ENCODE peak calls at places on chromosomes 4 and X, in ten cellular contexts. S is uterus, X is ovary, A is right lobe of liver, I is heart left ventricle, U is transverse colon, M is IMR-90, P is stomach, K is GM12878, C is A549. H is an unnamed sample.

GRCh38 chr4:124833831-124834505 is 121.4 kb upstream of the ANKRD50 start:
- DNase-seq in S (no peak), X (no peak), A (no peak), I (no peak), U (no peak), M (no peak), P (no peak), K (no peak), C (no peak), H (no peak)

GRCh38 chr4:119733431-119733830 is 104.8 kb upstream of the PDE5A start:
- DNase-seq in S (no peak), X (no peak), A (no peak), I (no peak), U (no peak), M (peak), P (no peak), K (no peak), C (no peak), H (no peak)

GRCh38 chr4:105060628-105061027 is 86.0 kb upstream of the TET2 start:
- DNase-seq in S (no peak), X (no peak), A (no peak), I (no peak), U (no peak), M (peak), P (no peak), K (peak), C (no peak), H (no peak)

GRCh38 chr4:144948009-144948408 is 150.0 kb downstream of the ANAPC10 start:
- DNase-seq in S (no peak), X (no peak), A (no peak), I (no peak), U (no peak), M (no peak), P (no peak), K (no peak), C (no peak), H (no peak)

GRCh38 chr4:114474401-114474800 is 124.2 kb upstream of the UGT8 start:
- DNase-seq in S (no peak), X (no peak), A (no peak), I (no peak), U (no peak), M (no peak), P (no peak), K (no peak), C (no peak), H (no peak)

GRCh38 chrX:2463973-2464676 is 36.7 kb downstream of the DHRSX start:
- DNase-seq in S (no peak), X (no peak), A (no peak), I (no peak), U (no peak), M (no peak), P (no peak), K (no peak), C (peak), H (no peak)

GRCh38 chrX:15505104-15505503 is 4.5 kb downstream of the BMX start:
- DNase-seq in S (no peak), X (no peak), A (no peak), I (no peak), U (no peak), M (no peak), P (no peak), K (no peak), C (no peak), H (no peak)

GRCh38 chr4:126899382-126899801 is 733.4 kb upstream of the INTU start:
- DNase-seq in S (no peak), X (no peak), A (no peak), I (peak), U (no peak), M (peak), P (no peak), K (no peak), C (no peak), H (peak)

GRCh38 chr4:81507530-81507929 is 35.8 kb upstream of the RASGEF1B start:
- DNase-seq in S (no peak), X (no peak), A (no peak), I (no peak), U (no peak), M (no peak), P (no peak), K (no peak), C (no peak), H (no peak)

GRCh38 chr4:52507774-52508173 is 151.3 kb downstream of the USP46 start:
- DNase-seq in S (peak), X (peak), A (no peak), I (peak), U (no peak), M (no peak), P (no peak), K (no peak), C (no peak), H (peak)

GRCh38 chrX:114097866-114098265 is 486.0 kb upstream of the HTR2C start:
- DNase-seq in S (no peak), X (no peak), A (no peak), I (no peak), U (no peak), M (no peak), P (no peak), K (no peak), C (no peak), H (no peak)

GRCh38 chr4:183887351-183887750 is 17.8 kb upstream of the STOX2 start:
- DNase-seq in S (no peak), X (no peak), A (no peak), I (no peak), U (no peak), M (no peak), P (no peak), K (no peak), C (no peak), H (no peak)

GRCh38 chr4:98185279-98185678 is 42.0 kb upstream of the STPG2 start:
- DNase-seq in S (no peak), X (no peak), A (no peak), I (no peak), U (no peak), M (no peak), P (no peak), K (no peak), C (no peak), H (no peak)

GRCh38 chrX:134551365-134552095 is 91.6 kb downstream of the HPRT1 start:
- DNase-seq in S (no peak), X (no peak), A (no peak), I (no peak), U (no peak), M (peak), P (no peak), K (no peak), C (no peak), H (no peak)

GRCh38 chrX:123060986-123061385 is 123.1 kb upstream of the GRIA3 start:
- DNase-seq in S (no peak), X (no peak), A (no peak), I (no peak), U (no peak), M (no peak), P (no peak), K (no peak), C (no peak), H (no peak)

GRCh38 chr4:147769386-147769785 is 37.5 kb downstream of the ARHGAP10 start:
- DNase-seq in S (no peak), X (no peak), A (no peak), I (no peak), U (no peak), M (no peak), P (no peak), K (no peak), C (no peak), H (no peak)

GRCh38 chr4:20418865-20419451 is 167.3 kb downstream of the SLIT2 start:
- DNase-seq in S (no peak), X (no peak), A (no peak), I (no peak), U (no peak), M (peak), P (no peak), K (peak), C (peak), H (no peak)

GRCh38 chrX:118872102-118872566 is 48.5 kb downstream of the ZCCHC12 start:
- DNase-seq in S (no peak), X (no peak), A (peak), I (peak), U (peak), M (no peak), P (peak), K (no peak), C (no peak), H (peak)

GRCh38 chrX:96985046-96985445 is 101.3 kb downstream of the RPA4 start:
- DNase-seq in S (no peak), X (no peak), A (no peak), I (no peak), U (no peak), M (peak), P (no peak), K (no peak), C (no peak), H (no peak)

GRCh38 chrX:7218321-7219152 is 70.6 kb upstream of the PUDP start:
- DNase-seq in S (no peak), X (no peak), A (no peak), I (no peak), U (no peak), M (no peak), P (no peak), K (no peak), C (no peak), H (no peak)

GRCh38 chr4:126123933-126124332 is 809.2 kb downstream of the FAT4 start:
- DNase-seq in S (no peak), X (no peak), A (no peak), I (no peak), U (no peak), M (peak), P (no peak), K (no peak), C (no peak), H (no peak)

GRCh38 chr4:7415927-7416686 is 18.6 kb downstream of the PSAPL1 start:
- DNase-seq in S (peak), X (peak), A (peak), I (no peak), U (no peak), M (no peak), P (peak), K (no peak), C (no peak), H (no peak)

GRCh38 chr4:7416745-7417432 is 17.8 kb downstream of the PSAPL1 start:
- DNase-seq in S (peak), X (no peak), A (no peak), I (no peak), U (peak), M (no peak), P (peak), K (no peak), C (no peak), H (peak)

GRCh38 chr4:7417639-7418038 is 17.1 kb downstream of the PSAPL1 start:
- DNase-seq in S (peak), X (peak), A (no peak), I (no peak), U (peak), M (no peak), P (peak), K (no peak), C (no peak), H (peak)

GRCh38 chr4:7419961-7420660 is 14.6 kb downstream of the PSAPL1 start:
- DNase-seq in S (peak), X (no peak), A (peak), I (no peak), U (no peak), M (no peak), P (peak), K (no peak), C (no peak), H (no peak)

GRCh38 chr4:7418131-7418943 is 16.4 kb downstream of the PSAPL1 start:
- DNase-seq in S (peak), X (peak), A (no peak), I (no peak), U (peak), M (no peak), P (peak), K (no peak), C (no peak), H (no peak)
- TF ChIP-seq POLR2A in S (no peak), X (no peak), A (no peak), I (no peak), U (no peak), M (no peak), P (no peak), K (no peak), C (no peak), H (no peak)

DNA sequence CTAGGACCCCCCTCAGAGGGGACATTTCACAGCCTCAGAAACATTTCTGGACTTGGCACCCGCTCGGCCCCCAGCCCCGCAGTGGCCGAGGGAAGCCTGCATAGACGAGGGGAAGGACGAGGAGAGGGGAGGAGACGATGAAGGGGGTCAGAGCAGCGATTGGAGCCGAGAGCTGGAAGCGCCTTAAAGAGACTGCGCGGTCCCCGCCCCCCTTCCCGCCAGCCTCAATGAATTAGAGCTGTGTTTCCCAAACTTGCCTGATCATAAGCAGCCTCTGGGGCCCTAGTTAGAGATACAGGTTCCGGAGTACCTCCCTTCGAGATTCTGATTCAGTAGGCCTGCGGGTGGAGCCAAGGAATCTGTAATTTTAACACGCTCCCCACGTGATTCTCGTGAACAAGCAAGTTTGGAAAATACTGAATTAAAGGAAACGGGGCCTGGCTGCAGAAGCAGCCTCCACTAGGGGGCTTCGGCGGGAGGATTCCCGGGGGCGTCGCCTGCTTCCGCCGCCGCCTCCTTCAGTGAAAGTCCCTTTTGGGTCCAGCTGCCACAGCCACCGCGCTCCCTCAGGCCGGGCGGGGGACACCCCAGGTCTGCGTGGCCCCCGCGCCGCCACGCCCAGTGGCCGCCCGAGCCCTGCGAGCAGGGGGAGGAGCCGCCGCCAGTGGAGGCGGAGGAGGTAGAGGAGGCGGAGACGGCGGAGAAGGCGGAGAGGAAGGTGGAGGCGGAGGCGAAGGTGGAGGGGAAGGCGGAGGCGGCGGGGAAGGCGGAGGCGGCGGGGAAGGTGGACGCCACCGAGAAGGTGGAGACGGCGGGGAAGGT is at the start of gene USP27X:
- DNase-seq in S (peak), X (peak), A (peak), I (peak), U (peak), M (peak), P (peak), K (peak), C (peak), H (peak)
- TF ChIP-seq POLR2A in S (peak), X (peak), A (peak), I (no peak), U (peak), M (no peak), P (no peak), K (peak), C (peak), H (peak)

GRCh38 chrX:155881158-155881993 is at the start of gene VAMP7:
- DNase-seq in S (peak), X (peak), A (peak), I (peak), U (peak), M (peak), P (peak), K (peak), C (peak), H (peak)
- TF ChIP-seq POLR2A in S (peak), X (no peak), A (peak), I (no peak), U (peak), M (peak), P (no peak), K (peak), C (peak), H (peak)

DNA sequence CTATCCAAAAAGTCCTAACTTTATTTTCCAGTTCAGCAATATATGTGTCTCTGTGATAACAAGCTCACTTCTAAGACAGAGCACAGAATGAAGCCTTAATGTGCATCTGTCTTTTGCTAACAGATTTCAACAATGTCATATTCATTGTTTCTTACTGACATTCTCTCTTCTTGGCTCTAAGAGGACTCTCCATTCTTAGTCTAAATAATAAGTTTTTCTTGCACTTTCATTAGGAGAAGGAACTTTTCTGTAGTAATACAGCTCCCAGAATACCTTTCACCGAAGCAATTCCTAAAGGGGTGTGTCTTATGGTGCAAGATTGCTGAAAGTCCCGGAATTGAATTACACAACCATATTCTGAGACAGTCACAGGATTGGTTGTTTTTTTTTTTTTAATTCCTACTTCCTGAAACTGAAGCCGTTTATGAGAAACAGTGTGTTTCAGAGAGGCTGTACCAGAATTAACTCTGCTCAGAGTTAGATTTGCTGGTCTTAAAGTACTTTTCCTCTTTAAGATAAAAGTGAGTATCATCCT is at the start of gene ALPK1:
- DNase-seq in S (no peak), X (no peak), A (no peak), I (peak), U (no peak), M (peak), P (no peak), K (no peak), C (peak), H (no peak)
- TF ChIP-seq POLR2A in S (peak), X (peak), A (peak), I (no peak), U (peak), M (peak), P (no peak), K (no peak), C (no peak), H (peak)

DNA sequence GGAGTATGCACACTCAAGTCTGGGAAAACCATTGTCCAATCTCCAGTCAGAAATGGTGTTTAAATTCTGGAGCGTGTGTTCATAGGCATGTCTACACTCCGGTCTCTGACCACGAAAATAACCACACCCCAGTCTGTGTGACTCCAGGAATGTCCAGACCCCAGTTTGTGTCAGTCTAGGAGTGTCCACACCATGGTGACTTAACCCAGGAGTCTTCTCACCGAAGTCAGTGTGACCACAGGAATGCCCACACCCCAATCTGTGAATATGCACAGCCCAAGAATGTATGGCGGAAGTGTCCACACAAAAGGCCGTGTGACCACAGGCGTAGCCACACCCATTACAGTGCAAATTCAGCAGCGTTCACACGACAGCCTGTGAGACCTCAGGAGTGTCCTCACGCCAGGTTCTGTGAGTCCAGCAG is 11.4 kb downstream of the FTSJ1 start:
- DNase-seq in S (no peak), X (no peak), A (no peak), I (no peak), U (no peak), M (peak), P (peak), K (no peak), C (no peak), H (no peak)
- TF ChIP-seq POLR2A in S (no peak), X (no peak), A (no peak), I (no peak), U (no peak), M (no peak), P (no peak), K (no peak), C (no peak), H (no peak)

DNA sequence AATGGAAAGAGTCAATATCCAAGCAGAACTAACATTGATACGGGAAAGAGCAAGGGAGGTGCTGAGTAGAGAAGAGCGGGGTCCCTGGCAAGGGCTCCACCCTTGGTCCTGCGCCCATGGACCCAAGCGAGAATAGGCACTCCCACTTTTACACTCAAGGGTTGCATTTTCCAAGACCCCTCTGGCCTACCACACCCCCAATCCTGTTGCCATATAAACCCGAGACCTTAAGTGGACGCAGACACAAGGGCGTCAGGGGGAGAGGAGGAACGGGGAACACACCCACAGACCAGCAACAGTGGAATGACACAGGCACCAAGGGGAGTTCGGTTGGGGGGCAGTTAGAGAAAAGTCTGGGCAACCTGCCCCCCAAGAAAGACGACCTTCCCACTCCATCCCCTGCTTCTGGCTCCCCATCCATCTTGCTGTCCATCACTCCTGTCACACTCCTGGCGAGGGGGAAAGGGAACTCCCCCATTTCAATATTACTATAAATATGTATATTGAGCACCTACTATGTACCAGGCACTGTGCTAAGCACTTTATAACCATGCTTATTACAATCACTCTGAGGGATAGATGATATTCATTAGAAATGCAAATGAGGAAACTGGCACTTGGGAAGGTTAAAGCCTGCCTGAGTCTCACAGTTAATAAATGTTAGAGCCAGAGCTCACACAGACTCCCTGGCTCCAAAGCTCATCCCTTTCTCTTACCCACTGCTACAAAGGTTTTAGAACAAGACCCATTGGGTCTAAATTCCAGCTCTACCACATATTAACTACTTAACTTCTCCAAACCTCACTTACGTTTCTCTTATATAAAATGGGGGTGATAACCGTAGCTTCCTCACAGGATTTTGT is 51.7 kb downstream of the SCD5 start:
- DNase-seq in S (no peak), X (no peak), A (peak), I (no peak), U (no peak), M (no peak), P (no peak), K (no peak), C (no peak), H (no peak)
- TF ChIP-seq POLR2A in S (no peak), X (no peak), A (peak), I (no peak), U (no peak), M (no peak), P (no peak), K (no peak), C (no peak), H (no peak)

GRCh38 chr4:1211951-1212545 is 36.9 kb downstream of the CTBP1 start:
- DNase-seq in S (no peak), X (peak), A (no peak), I (no peak), U (no peak), M (no peak), P (no peak), K (no peak), C (no peak), H (peak)
- TF ChIP-seq POLR2A in S (no peak), X (no peak), A (no peak), I (no peak), U (no peak), M (no peak), P (no peak), K (no peak), C (no peak), H (no peak)